ENCODE peak calls at places on chromosomes 3 and 15, in eight cellular contexts. Y is left cardiac atrium; R is adrenal gland; X is NCI-H1417; B is AG04450; A is stimulated activated CD8-positive, alpha-beta memory T cell treated with anti-CD3 and anti-CD28 coated beads, Interleukin-4, amount 100 ng/mL, for 4 hours; P is stimulated activated CD4-positive, alpha-beta T cell treated with anti-CD3 and anti-CD28 coated beads, Interleukin-1b, Interleukin-23, amount 100 ng/mL, for 4 hours; E is RPMI8226. M is an unnamed sample.

GRCh38 chr15:71199384-71200351 is 84.4 kb downstream of the THSD4 start:
- DNase-seq in Y (no peak), R (no peak), X (no peak), B (no peak), A (no peak), P (no peak), E (no peak), M (no peak)

GRCh38 chr15:62063851-62064635 is 2.7 kb upstream of the C2CD4A start:
- DNase-seq in Y (no peak), R (no peak), X (no peak), B (no peak), A (no peak), P (no peak), E (no peak), M (no peak)

GRCh38 chr3:160486459-160486869 is 36.9 kb upstream of the TRIM59 start:
- DNase-seq in Y (no peak), R (peak), X (no peak), B (no peak), A (no peak), P (no peak), E (peak), M (peak)

GRCh38 chr15:50744601-50745000 is 20.9 kb downstream of the SPPL2A start:
- DNase-seq in Y (no peak), R (no peak), X (no peak), B (no peak), A (no peak), P (no peak), E (no peak), M (no peak)

GRCh38 chr15:52255935-52256334 is 39.7 kb downstream of the MYO5C start:
- DNase-seq in Y (no peak), R (no peak), X (no peak), B (no peak), A (no peak), P (no peak), E (no peak), M (no peak)

GRCh38 chr3:36679384-36680200 is 84.8 kb downstream of the DCLK3 start:
- DNase-seq in Y (no peak), R (no peak), X (no peak), B (peak), A (no peak), P (no peak), E (no peak), M (no peak)

GRCh38 chr3:25635038-25635437 is 29.7 kb downstream of the TOP2B start:
- DNase-seq in Y (no peak), R (no peak), X (no peak), B (no peak), A (no peak), P (no peak), E (no peak), M (no peak)

GRCh38 chr15:34436126-34436955 is 1.3 kb downstream of the GOLGA8A start:
- DNase-seq in Y (no peak), R (no peak), X (peak), B (no peak), A (no peak), P (no peak), E (peak), M (no peak)

GRCh38 chr3:38579551-38580449 is 69.7 kb downstream of the SCN5A start:
- DNase-seq in Y (peak), R (no peak), X (no peak), B (no peak), A (no peak), P (no peak), E (peak), M (no peak)

GRCh38 chr3:73432021-73432722 is 192.6 kb downstream of the PDZRN3 start:
- DNase-seq in Y (peak), R (peak), X (peak), B (no peak), A (no peak), P (no peak), E (peak), M (no peak)

GRCh38 chr3:140270329-140270728 is 335.3 kb downstream of the CLSTN2 start:
- DNase-seq in Y (no peak), R (no peak), X (no peak), B (no peak), A (no peak), P (no peak), E (no peak), M (no peak)

GRCh38 chr3:156511987-156512677 is 42.8 kb downstream of the SSR3 start:
- DNase-seq in Y (no peak), R (no peak), X (no peak), B (no peak), A (no peak), P (no peak), E (no peak), M (no peak)

GRCh38 chr15:36075333-36075732 is 504.1 kb upstream of the CDIN1 start:
- DNase-seq in Y (no peak), R (no peak), X (no peak), B (peak), A (no peak), P (no peak), E (no peak), M (no peak)

GRCh38 chr3:183265713-183266417 is 12.8 kb downstream of the B3GNT5 start:
- DNase-seq in Y (no peak), R (no peak), X (peak), B (peak), A (no peak), P (peak), E (no peak), M (peak)

GRCh38 chr3:125079675-125080045 is 23.9 kb upstream of the HEG1 start:
- DNase-seq in Y (no peak), R (peak), X (no peak), B (no peak), A (no peak), P (no peak), E (no peak), M (no peak)

GRCh38 chr15:77836116-77836798 is 203.5 kb upstream of the LINGO1 start:
- DNase-seq in Y (no peak), R (no peak), X (no peak), B (no peak), A (no peak), P (no peak), E (no peak), M (no peak)

GRCh38 chr15:70068783-70069565 is 28.7 kb downstream of the TLE3 start:
- DNase-seq in Y (no peak), R (no peak), X (no peak), B (no peak), A (no peak), P (no peak), E (no peak), M (no peak)

GRCh38 chr15:83747718-83748110 is 93.8 kb downstream of the ADAMTSL3 start:
- DNase-seq in Y (no peak), R (no peak), X (no peak), B (no peak), A (no peak), P (no peak), E (no peak), M (no peak)

M was measured in NCI-H1105.